ENCODE peak calls at places on chromosomes 7 and 10, in four cellular contexts. W is ELR, S is H54, T is Caki2. X is an unnamed sample.

GRCh38 chr10:47369251-47369894 is 14.7 kb downstream of the ZNF488 start:
- DNase-seq in T (no peak), S (no peak), W (no peak), X (peak; percentile 10)

GRCh38 chr10:484925-485661 is 204.4 kb downstream of the DIP2C start:
- DNase-seq in T (no peak), W (no peak), S (no peak), X (peak; percentile 42)

GRCh38 chr7:22954251-22954650 is 59.7 kb downstream of the HYCC1 start:
- DNase-seq in T (no peak), W (no peak), S (no peak), X (no peak)

GRCh38 chr7:130560972-130561371 is 69.1 kb downstream of the MEST start:
- DNase-seq in S (peak; percentile 12), T (peak; percentile 2), W (peak; percentile 44), X (no peak)

GRCh38 chr10:118666350-118666749 is 70.9 kb upstream of the PRLHR start:
- DNase-seq in T (no peak), W (no peak), S (no peak), X (no peak)

GRCh38 chr10:99658622-99659030 is 683 bp upstream of the ENTPD7 start:
- DNase-seq in W (peak; percentile 52), T (peak; percentile 55), S (no peak), X (peak; percentile 63)

GRCh38 chr7:130897515-130898419 is 163.8 kb upstream of the KLF14 start:
- DNase-seq in W (peak; percentile 48), S (no peak), T (peak; percentile 92), X (no peak)

GRCh38 chr10:70832852-70833542 is 17.2 kb downstream of the SGPL1 start:
- DNase-seq in W (peak; percentile 95), T (no peak), S (peak; percentile 47), X (no peak)

GRCh38 chr7:19368540-19368939 is 223.3 kb upstream of the FERD3L start:
- DNase-seq in W (peak; percentile 1), T (no peak), S (no peak), X (peak; percentile 52)

GRCh38 chr7:14748461-14748860 is 154.1 kb downstream of the DGKB start:
- DNase-seq in T (peak; percentile 26), S (peak; percentile 55), W (peak; percentile 90), X (no peak)

GRCh38 chr10:71419002-71419540 is 22.4 kb downstream of the CDH23 start:
- DNase-seq in T (no peak), W (no peak), S (no peak), X (peak; percentile 38)

GRCh38 chr7:131007439-131008330 is 273.7 kb upstream of the KLF14 start:
- DNase-seq in S (no peak), T (peak; percentile 92), W (peak; percentile 83), X (peak; percentile 82)